ENCODE peak calls at places on chromosomes 6 and 20, in seven cellular contexts. One of them, this sample, is unnamed.

GRCh38 chr20:19889011-19889953 is 127.9 kb upstream of the NAA20 start:
- DNase-seq in endothelial cell: peak
- DNase-seq in AG08395: peak
- DNase-seq in T-helper 17 cell: no peak
- DNase-seq in germinal center: no peak
- DNase-seq in neural crest cell: no peak
- DNase-seq in NCI-H524: no peak
- DNase-seq in this sample: no peak

GRCh38 chr20:4151342-4151741 is 136.0 kb upstream of the RNF24 start:
- DNase-seq in endothelial cell: no peak
- DNase-seq in AG08395: no peak
- DNase-seq in T-helper 17 cell: no peak
- DNase-seq in germinal center: no peak
- DNase-seq in neural crest cell: no peak
- DNase-seq in NCI-H524: no peak
- DNase-seq in this sample: no peak

GRCh38 chr6:166855416-166855815 is 100.9 kb downstream of the RNASET2 start:
- DNase-seq in endothelial cell: no peak
- DNase-seq in AG08395: no peak
- DNase-seq in T-helper 17 cell: no peak
- DNase-seq in germinal center: no peak
- DNase-seq in neural crest cell: no peak
- DNase-seq in NCI-H524: no peak
- DNase-seq in this sample: no peak

GRCh38 chr6:122610690-122611455 is 668 bp downstream of the PKIB start:
- DNase-seq in endothelial cell: peak
- DNase-seq in AG08395: peak
- DNase-seq in T-helper 17 cell: no peak
- DNase-seq in germinal center: peak
- DNase-seq in neural crest cell: peak
- DNase-seq in NCI-H524: peak
- DNase-seq in this sample: peak

GRCh38 chr6:161452241-161452640 is 178.4 kb upstream of the AGPAT4 start:
- DNase-seq in endothelial cell: no peak
- DNase-seq in AG08395: no peak
- DNase-seq in T-helper 17 cell: no peak
- DNase-seq in germinal center: no peak
- DNase-seq in neural crest cell: no peak
- DNase-seq in NCI-H524: no peak
- DNase-seq in this sample: no peak

GRCh38 chr6:165695736-165696515 is 32.9 kb upstream of the PDE10A start:
- DNase-seq in endothelial cell: no peak
- DNase-seq in AG08395: no peak
- DNase-seq in T-helper 17 cell: no peak
- DNase-seq in germinal center: no peak
- DNase-seq in neural crest cell: no peak
- DNase-seq in NCI-H524: no peak
- DNase-seq in this sample: no peak

GRCh38 chr6:105560611-105561066 is 157.8 kb upstream of the PREP start:
- DNase-seq in endothelial cell: no peak
- DNase-seq in AG08395: peak
- DNase-seq in T-helper 17 cell: no peak
- DNase-seq in germinal center: no peak
- DNase-seq in neural crest cell: no peak
- DNase-seq in NCI-H524: no peak
- DNase-seq in this sample: no peak

GRCh38 chr6:77740380-77740779 is 87.5 kb downstream of the MEI4 start:
- DNase-seq in endothelial cell: no peak
- DNase-seq in AG08395: peak
- DNase-seq in T-helper 17 cell: no peak
- DNase-seq in germinal center: peak
- DNase-seq in neural crest cell: no peak
- DNase-seq in NCI-H524: peak
- DNase-seq in this sample: no peak

GRCh38 chr6:56148488-56149190 is 98.7 kb downstream of the COL21A1 start:
- DNase-seq in endothelial cell: no peak
- DNase-seq in AG08395: no peak
- DNase-seq in T-helper 17 cell: no peak
- DNase-seq in germinal center: no peak
- DNase-seq in neural crest cell: no peak
- DNase-seq in NCI-H524: no peak
- DNase-seq in this sample: no peak

GRCh38 chr6:37285861-37286311 is 27.9 kb upstream of the TMEM217 start:
- DNase-seq in endothelial cell: no peak
- DNase-seq in AG08395: no peak
- DNase-seq in T-helper 17 cell: no peak
- DNase-seq in germinal center: no peak
- DNase-seq in neural crest cell: no peak
- DNase-seq in NCI-H524: no peak
- DNase-seq in this sample: no peak

GRCh38 chr6:89553446-89553845 is 85.1 kb downstream of the LYRM2 start:
- DNase-seq in endothelial cell: no peak
- DNase-seq in AG08395: no peak
- DNase-seq in T-helper 17 cell: no peak
- DNase-seq in germinal center: no peak
- DNase-seq in neural crest cell: no peak
- DNase-seq in NCI-H524: no peak
- DNase-seq in this sample: no peak

GRCh38 chr20:59751075-59751711 is 146.9 kb downstream of the PHACTR3 start:
- DNase-seq in endothelial cell: peak
- DNase-seq in AG08395: peak
- DNase-seq in T-helper 17 cell: no peak
- DNase-seq in germinal center: peak
- DNase-seq in neural crest cell: peak
- DNase-seq in NCI-H524: peak
- DNase-seq in this sample: no peak

GRCh38 chr6:37061157-37061804 is 55.8 kb downstream of the FGD2 start:
- DNase-seq in endothelial cell: no peak
- DNase-seq in AG08395: no peak
- DNase-seq in T-helper 17 cell: no peak
- DNase-seq in germinal center: no peak
- DNase-seq in neural crest cell: no peak
- DNase-seq in NCI-H524: no peak
- DNase-seq in this sample: no peak